ENCODE peak calls at places on chromosomes 16 and 17, in seven cellular contexts. I is psoas muscle; Q is ovary; B is upper lobe of right lung; L is PC-3; G is GM23338; N is CD8-positive, alpha-beta T cell. E is an unnamed sample.
A peak's percentile ranks its signal among the peaks of the same experiment; 100 is the strongest.

GRCh38 chr17:50931003-50931878 is 65.1 kb upstream of the TOB1 start:
- DNase-seq in I (peak; percentile 94), Q (peak; percentile 89), B (peak; percentile 93), L (peak; percentile 75), G (peak; percentile 90), N (peak; percentile 56), E (peak; percentile 51)

GRCh38 chr16:69413045-69413664 is 11.3 kb upstream of the CYB5B start:
- DNase-seq in I (no peak), Q (no peak), B (no peak), L (no peak), G (no peak), N (no peak), E (no peak)

GRCh38 chr16:57190136-57190535 is 4.0 kb downstream of the RSPRY1 start:
- DNase-seq in I (no peak), Q (no peak), B (no peak), L (no peak), G (no peak), N (no peak), E (no peak)

GRCh38 chr17:10613775-10614513 is 43.2 kb downstream of the MYH3 start:
- DNase-seq in I (peak; percentile 77), Q (no peak), B (no peak), L (no peak), G (no peak), N (no peak), E (no peak)

GRCh38 chr16:1420111-1420539 is 422 bp downstream of the UQCC4 start:
- DNase-seq in I (peak; percentile 75), Q (no peak), B (no peak), L (no peak), G (no peak), N (no peak), E (peak; percentile 30)

GRCh38 chr17:61639818-61640217 is 48.8 kb upstream of the NACA2 start:
- DNase-seq in I (no peak), Q (no peak), B (no peak), L (no peak), G (no peak), N (no peak), E (no peak)

GRCh38 chr17:27577124-27577761 is 53.7 kb upstream of the LGALS9 start:
- DNase-seq in I (peak; percentile 91), Q (no peak), B (no peak), L (peak; percentile 59), G (no peak), N (no peak), E (no peak)

GRCh38 chr17:58272367-58273280 is 8.1 kb downstream of the MPO start:
- DNase-seq in I (no peak), Q (no peak), B (no peak), L (no peak), G (no peak), N (no peak), E (no peak)

GRCh38 chr16:75931043-75931442 is 204.8 kb upstream of the CPHXL start:
- DNase-seq in I (no peak), Q (no peak), B (no peak), L (peak; percentile 33), G (no peak), N (no peak), E (no peak)

GRCh38 chr17:73564856-73565255 is 79.4 kb downstream of the SDK2 start:
- DNase-seq in I (no peak), Q (no peak), B (no peak), L (peak; percentile 79), G (no peak), N (no peak), E (no peak)

GRCh38 chr17:42578282-42578869 is 847 bp upstream of the PSMC3IP start:
- DNase-seq in I (peak; percentile 81), Q (peak; percentile 87), B (peak; percentile 82), L (peak; percentile 74), G (peak; percentile 96), N (peak; percentile 75), E (peak; percentile 56)

GRCh38 chr17:30981531-30982519 is 11.0 kb downstream of the RNF135 start:
- DNase-seq in I (no peak), Q (no peak), B (no peak), L (no peak), G (no peak), N (no peak), E (no peak)

GRCh38 chr17:51455931-51456330 is 195.6 kb downstream of the UTP18 start:
- DNase-seq in I (no peak), Q (no peak), B (no peak), L (no peak), G (no peak), N (no peak), E (no peak)

GRCh38 chr16:58464916-58465731 is 34.8 kb upstream of the NDRG4 start:
- DNase-seq in I (no peak), Q (no peak), B (no peak), L (no peak), G (peak; percentile 80), N (no peak), E (no peak)

DNA sequence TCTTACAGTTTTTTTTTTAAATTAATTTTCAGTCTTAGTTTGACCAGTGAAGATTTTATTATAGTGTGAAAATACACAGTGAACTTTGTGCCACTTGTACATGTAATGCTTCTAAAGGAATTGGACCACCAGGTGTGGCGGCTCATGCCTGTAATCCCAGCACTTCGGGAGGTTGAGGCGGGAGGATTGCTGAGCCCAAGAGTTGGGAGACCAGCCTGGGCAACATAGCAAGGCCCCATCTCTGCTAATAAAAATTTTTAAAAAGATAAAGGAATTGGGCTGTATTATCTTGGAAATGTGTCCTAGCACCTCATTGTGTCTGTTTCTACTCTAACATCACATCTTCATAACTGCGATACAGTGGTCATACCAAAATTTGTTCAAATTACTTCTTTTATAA is 3.8 kb downstream of the IST1 start:
- DNase-seq in I (no peak), Q (no peak), B (no peak), L (no peak), G (no peak), N (no peak), E (no peak)
- H3K4me3 ChIP-seq in I (no peak overlapping the region), Q (no peak overlapping the region), B (no peak overlapping the region), L (no peak overlapping the region), G (no peak overlapping the region), N (no peak overlapping the region), E (no peak overlapping the region)

GRCh38 chr17:64154321-64155089 is 24.6 kb upstream of the ERN1 start:
- DNase-seq in I (no peak), Q (no peak), B (no peak), L (no peak), G (peak; percentile 11), N (no peak), E (no peak)

GRCh38 chr17:64155751-64156544 is 26.0 kb upstream of the ERN1 start:
- DNase-seq in I (peak; percentile 91), Q (no peak), B (no peak), L (peak; percentile 44), G (no peak), N (no peak), E (no peak)

GRCh38 chr17:64156670-64157069 is 26.7 kb upstream of the ERN1 start:
- DNase-seq in I (peak; percentile 78), Q (no peak), B (no peak), L (no peak), G (no peak), N (no peak), E (no peak)

GRCh38 chr17:64153565-64153964 is 23.6 kb upstream of the ERN1 start:
- DNase-seq in I (no peak), Q (no peak), B (no peak), L (no peak), G (no peak), N (no peak), E (peak; percentile 3)

DNA sequence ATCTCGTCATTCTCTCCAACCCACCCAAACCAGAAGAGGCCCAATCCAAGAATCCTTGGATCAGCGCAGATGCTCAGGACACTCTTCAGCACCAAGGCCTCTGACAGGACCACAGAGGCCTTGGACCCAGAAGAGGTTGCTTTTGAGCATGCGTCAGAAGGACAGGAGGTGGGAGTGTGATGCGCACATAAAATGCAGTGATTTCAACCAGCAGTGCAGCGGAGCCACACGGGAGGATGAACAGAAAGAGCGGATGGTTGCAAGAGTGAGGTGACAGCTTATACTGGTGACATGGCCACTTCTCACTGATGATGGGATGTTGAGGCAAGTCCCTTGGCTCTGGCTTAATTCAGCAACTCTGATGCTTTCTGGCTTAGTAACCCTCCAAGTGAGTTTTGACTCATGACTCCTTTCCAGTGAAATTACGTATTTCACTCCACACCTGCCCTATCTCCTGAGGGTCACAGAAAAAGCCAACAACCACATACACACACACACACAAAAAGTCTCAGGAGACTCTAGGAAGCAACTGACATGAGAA is 25.2 kb upstream of the ERN1 start:
- DNase-seq in I (no peak), Q (no peak), B (no peak), L (no peak), G (no peak), N (no peak), E (no peak)
- H3K27ac ChIP-seq in I (peak overlapping the region; percentile 88), Q (no peak overlapping the region), B (peak overlapping the region; percentile 69), L (no peak overlapping the region), G (no peak overlapping the region), N (no peak overlapping the region), E (no peak overlapping the region)

DNA sequence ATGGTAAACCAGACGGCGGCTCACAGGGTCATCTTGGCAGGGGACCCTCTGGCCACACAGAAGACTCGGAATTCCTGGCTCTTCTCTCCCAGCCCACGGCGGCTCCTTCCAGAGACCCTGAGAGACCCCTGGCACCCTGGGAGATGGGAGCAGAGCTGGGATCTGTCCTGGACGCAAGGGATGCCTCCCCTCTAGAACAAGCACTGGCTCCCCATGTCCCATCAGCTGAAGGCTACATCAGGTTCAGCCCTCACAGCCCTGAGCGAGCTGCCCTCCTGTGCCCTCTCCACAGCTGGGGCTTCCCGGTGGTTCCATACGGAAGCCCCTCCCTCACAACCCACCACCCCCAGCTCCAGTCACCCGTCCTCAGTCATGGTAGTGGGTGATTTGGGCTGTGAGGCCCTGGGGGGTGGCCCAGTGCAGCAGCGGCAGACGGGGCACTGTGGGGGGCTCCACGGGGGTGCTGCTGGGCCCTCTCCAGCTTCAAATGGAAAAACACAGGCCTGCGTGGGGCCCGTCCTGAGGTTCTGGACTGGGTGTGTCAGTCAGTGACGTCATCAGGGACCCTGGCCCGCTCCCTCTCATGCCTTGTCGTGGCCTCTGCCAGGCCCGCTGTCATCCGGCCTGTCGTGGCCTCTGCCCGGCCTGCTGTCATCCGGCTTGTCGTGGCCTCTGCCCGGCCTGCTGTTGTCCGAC is 13.0 kb upstream of the CBFA2T3 start:
- DNase-seq in I (no peak), Q (no peak), B (no peak), L (no peak), G (no peak), N (no peak), E (no peak)
- H3K4me3 ChIP-seq in I (no peak overlapping the region), Q (no peak overlapping the region), B (no peak overlapping the region), L (no peak overlapping the region), G (no peak overlapping the region), N (no peak overlapping the region), E (no peak overlapping the region)

DNA sequence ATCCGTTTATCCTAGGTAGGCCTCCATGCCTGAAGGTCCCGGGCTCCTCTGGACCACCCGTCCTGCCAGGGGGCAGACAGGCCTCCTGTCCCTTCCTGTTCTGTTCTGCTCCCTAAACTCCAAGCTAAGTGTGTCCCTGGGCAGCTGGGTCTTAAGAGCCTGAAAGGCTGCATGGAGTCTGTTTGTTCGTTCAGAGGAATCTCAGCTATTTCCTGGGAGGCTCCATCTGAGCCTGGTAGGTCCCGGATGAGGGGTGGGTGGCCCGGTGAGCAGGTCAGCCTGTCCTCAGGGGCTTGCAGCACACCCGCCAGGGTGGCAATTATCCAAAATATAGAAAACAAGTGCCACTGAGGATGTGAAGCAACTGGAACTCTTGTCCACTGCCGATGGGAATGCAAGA is 12.6 kb downstream of the ACTG1 start:
- DNase-seq in I (no peak), Q (no peak), B (no peak), L (no peak), G (peak; percentile 66), N (no peak), E (no peak)
- H3K27ac ChIP-seq in I (no peak overlapping the region), Q (no peak overlapping the region), B (no peak overlapping the region), L (no peak overlapping the region), G (no peak overlapping the region), N (no peak overlapping the region), E (no peak overlapping the region)

E was measured in naive thymus-derived CD4-positive, alpha-beta T cell.